ENCODE peak calls at places on chromosomes 11 and 22, in five cellular contexts. Z is tibial nerve, F is breast epithelium, T is GM12878, H is ovary. P is an unnamed sample.

GRCh38 chr11:8271106-8271886 is 7.6 kb upstream of the LMO1 start:
- DNase-seq in Z (no peak), F (no peak), T (no peak), H (no peak), P (peak)

GRCh38 chr11:27153136-27153535 is 112.5 kb downstream of the BBOX1 start:
- DNase-seq in Z (no peak), F (no peak), T (no peak), H (no peak), P (no peak)

GRCh38 chr22:46422896-46423295 is 87.4 kb downstream of the TRMU start:
- DNase-seq in Z (no peak), F (no peak), T (no peak), H (no peak), P (no peak)

GRCh38 chr11:9170450-9170849 is 79.1 kb upstream of the SCUBE2 start:
- DNase-seq in Z (no peak), F (no peak), T (no peak), H (no peak), P (no peak)

GRCh38 chr11:41716862-41717261 is 257.4 kb upstream of the LRRC4C start:
- DNase-seq in Z (no peak), F (no peak), T (no peak), H (no peak), P (no peak)

GRCh38 chr11:115709297-115709696 is 205.1 kb upstream of the CADM1 start:
- DNase-seq in Z (no peak), F (no peak), T (peak), H (no peak), P (no peak)

GRCh38 chr11:125245299-125245698 is 80.7 kb downstream of the PKNOX2 start:
- DNase-seq in Z (no peak), F (no peak), T (no peak), H (peak), P (peak)

GRCh38 chr11:16013242-16013641 is 343.1 kb downstream of the SOX6 start:
- DNase-seq in Z (no peak), F (no peak), T (no peak), H (no peak), P (no peak)

GRCh38 chr11:1450958-1451710 is 35.4 kb downstream of the MOB2 start:
- DNase-seq in Z (no peak), F (no peak), T (no peak), H (no peak), P (no peak)

GRCh38 chr11:617912-618682 is 2.3 kb upstream of the IRF7 start:
- DNase-seq in Z (no peak), F (no peak), T (no peak), H (no peak), P (no peak)

GRCh38 chr22:42937164-42937854 is 77.6 kb downstream of the PACSIN2 start:
- DNase-seq in Z (no peak), F (peak), T (no peak), H (no peak), P (peak)

GRCh38 chr11:75588067-75588481 is 26.0 kb downstream of the SERPINH1 start:
- DNase-seq in Z (no peak), F (no peak), T (no peak), H (no peak), P (no peak)

GRCh38 chr11:100328626-100329340 is 358.3 kb upstream of the ARHGAP42 start:
- DNase-seq in Z (no peak), F (no peak), T (no peak), H (no peak), P (no peak)

GRCh38 chr22:36756746-36757607 is 18.9 kb downstream of the IFT27 start:
- DNase-seq in Z (no peak), F (no peak), T (no peak), H (no peak), P (no peak)

GRCh38 chr22:35604671-35605457 is 12.3 kb downstream of the MB start:
- DNase-seq in Z (no peak), F (no peak), T (no peak), H (no peak), P (no peak)

GRCh38 chr22:43996170-43996980 is 27.7 kb upstream of the PARVB start:
- DNase-seq in Z (peak), F (no peak), T (peak), H (no peak), P (peak)

GRCh38 chr11:10725114-10725906 is 25.7 kb upstream of the CTR9 start:
- DNase-seq in Z (no peak), F (no peak), T (no peak), H (no peak), P (no peak)

GRCh38 chr22:22166941-22167713 is 77.5 kb upstream of the VPREB1 start:
- DNase-seq in Z (no peak), F (no peak), T (no peak), H (no peak), P (no peak)

DNA sequence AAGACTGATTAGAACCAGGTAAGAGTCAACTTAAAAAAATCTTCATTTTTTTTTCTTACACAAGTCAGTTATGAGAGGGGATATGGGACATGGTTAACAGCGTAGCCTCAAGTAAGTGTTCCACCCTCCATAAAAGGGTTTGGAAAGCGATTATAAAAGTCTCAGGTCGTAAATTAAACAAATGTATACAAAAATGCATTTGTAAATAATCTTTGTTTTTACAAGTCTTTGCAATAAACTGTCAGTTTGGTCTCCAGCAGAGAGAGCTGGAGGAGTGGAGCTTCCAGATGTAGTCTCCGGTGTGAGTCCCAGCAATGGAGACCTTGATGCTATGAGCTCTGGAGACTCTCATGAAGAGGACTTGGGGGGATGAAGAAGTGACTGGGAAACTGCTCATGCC is 99.8 kb upstream of the TP53AIP1 start:
- DNase-seq in Z (no peak), F (no peak), T (no peak), H (no peak), P (no peak)
- H3K27ac ChIP-seq in Z (no peak), F (no peak), T (no peak), H (no peak), P (no peak)

GRCh38 chr11:129896062-129896461 is 684 bp upstream of the NFRKB start:
- DNase-seq in Z (no peak), F (no peak), T (no peak), H (no peak), P (no peak)
- TF ChIP-seq POLR2A in Z (no peak), F (no peak), T (no peak), H (no peak), P (no peak)

GRCh38 chr11:35432464-35432863 is 13.1 kb upstream of the SLC1A2 start:
- DNase-seq in Z (no peak), F (no peak), T (no peak), H (no peak), P (no peak)

GRCh38 chr11:35433588-35433987 is 14.2 kb upstream of the SLC1A2 start:
- DNase-seq in Z (no peak), F (no peak), T (no peak), H (no peak), P (no peak)
- H3K27ac ChIP-seq in Z (no peak), F (no peak), T (no peak), H (no peak), P (no peak)

GRCh38 chr11:78188809-78189724 is at the start of gene USP35:
- DNase-seq in Z (no peak), F (no peak), T (no peak), H (no peak), P (no peak)

GRCh38 chr11:78187366-78188011 is 937 bp downstream of the KCTD21 start:
- DNase-seq in Z (no peak), F (no peak), T (no peak), H (no peak), P (no peak)

GRCh38 chr11:78190374-78190773 is 1.7 kb downstream of the USP35 start:
- DNase-seq in Z (no peak), F (no peak), T (peak), H (no peak), P (no peak)

GRCh38 chr11:78189851-78190250 is 1.1 kb downstream of the USP35 start:
- DNase-seq in Z (no peak), F (no peak), T (no peak), H (no peak), P (no peak)

GRCh38 chr11:78188012-78188808 is at the start of gene KCTD21:
- DNase-seq in Z (peak), F (peak), T (peak), H (peak), P (peak)
- TF ChIP-seq POLR2A in Z (peak), F (peak), T (peak), H (peak), P (peak)

GRCh38 chr22:25148149-25148691 is 51.4 kb upstream of the CRYBB3 start:
- DNase-seq in Z (no peak), F (peak), T (no peak), H (no peak), P (peak)
- H3K27ac ChIP-seq in Z (no peak), F (peak), T (no peak), H (no peak), P (peak)

DNA sequence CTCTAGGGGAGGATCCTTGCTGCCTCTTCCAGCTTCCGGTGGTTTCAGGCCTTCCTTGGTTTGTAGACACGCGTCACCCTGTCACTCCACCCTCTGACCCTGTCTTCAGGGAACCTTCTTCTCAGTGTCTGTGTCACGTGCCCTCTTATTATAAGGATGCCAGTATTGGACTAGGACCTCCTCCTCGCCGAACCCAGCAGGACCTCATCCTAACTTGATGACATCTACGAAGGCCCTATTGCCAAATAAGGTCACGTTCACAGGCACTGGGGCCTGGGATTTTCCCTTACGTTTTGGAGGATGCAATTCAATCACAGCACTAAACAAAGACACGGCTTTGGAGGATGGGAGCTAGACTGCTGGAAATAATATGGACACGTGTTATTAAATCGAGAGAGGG is 408.7 kb downstream of the BRD1 start:
- DNase-seq in Z (no peak), F (no peak), T (no peak), H (no peak), P (no peak)
- TF ChIP-seq POLR2A in Z (no peak), F (no peak), T (no peak), H (no peak), P (no peak)

DNA sequence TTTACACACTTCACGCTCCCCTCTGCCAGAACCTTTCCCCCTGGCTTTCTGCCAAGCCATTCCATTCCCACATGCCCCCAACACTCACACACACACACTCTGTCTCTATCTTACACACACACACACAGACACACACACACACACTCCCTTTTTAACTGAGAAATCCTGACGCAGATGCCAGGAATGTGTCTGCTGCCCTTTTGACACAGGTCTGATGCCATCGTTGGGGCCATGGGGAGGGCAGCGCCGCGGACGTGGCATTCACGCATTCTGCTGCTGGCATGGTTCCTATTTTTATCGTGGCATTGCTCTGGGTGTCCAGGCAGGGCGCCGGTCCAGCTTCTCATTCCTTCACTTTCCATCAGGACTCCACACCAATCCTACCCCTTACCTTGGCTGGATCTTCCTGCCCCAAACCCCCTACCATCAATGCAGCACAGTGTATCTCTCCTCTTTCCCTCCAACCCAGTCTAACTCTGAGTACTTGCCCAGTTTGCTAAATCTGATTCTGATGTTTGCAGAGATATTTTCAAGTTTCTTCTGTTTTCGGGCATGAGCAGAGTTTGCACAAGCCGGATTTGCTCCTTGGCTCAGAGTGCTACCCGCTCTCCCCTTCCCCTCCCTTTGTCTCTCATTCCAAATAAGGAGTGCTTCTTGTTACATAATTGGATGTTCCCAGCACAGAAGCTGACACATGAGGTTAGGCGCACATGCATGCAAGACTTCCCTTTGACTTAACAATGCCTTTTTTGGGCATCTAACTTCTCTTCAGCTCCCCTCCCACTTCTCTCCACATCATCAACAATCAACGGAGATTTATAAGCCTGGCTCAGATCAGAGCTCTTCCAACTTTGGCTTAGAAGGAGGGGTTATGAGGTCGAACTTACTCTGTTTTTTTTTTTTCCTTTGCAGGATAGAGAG is 18.8 kb downstream of the SNX19 start:
- DNase-seq in Z (peak), F (peak), T (no peak), H (peak), P (peak)
- H3K27ac ChIP-seq in Z (peak), F (peak), T (no peak), H (peak), P (peak)

GRCh38 chr11:14357843-14358728 is 897 bp downstream of the RRAS2 start:
- DNase-seq in Z (no peak), F (peak), T (no peak), H (peak), P (peak)
- TF ChIP-seq POLR2A in Z (no peak), F (no peak), T (no peak), H (no peak), P (no peak)

GRCh38 chr11:77704029-77704428 is 66.4 kb upstream of the CLNS1A start:
- DNase-seq in Z (no peak), F (no peak), T (no peak), H (no peak), P (no peak)

GRCh38 chr11:77710358-77710757 is 72.8 kb upstream of the CLNS1A start:
- DNase-seq in Z (no peak), F (no peak), T (no peak), H (no peak), P (no peak)

GRCh38 chr11:77705195-77705876 is 67.7 kb upstream of the CLNS1A start:
- DNase-seq in Z (no peak), F (no peak), T (no peak), H (no peak), P (no peak)

GRCh38 chr11:77705877-77706579 is 68.4 kb upstream of the CLNS1A start:
- DNase-seq in Z (no peak), F (no peak), T (no peak), H (no peak), P (no peak)
- H3K27ac ChIP-seq in Z (no peak), F (no peak), T (no peak), H (no peak), P (no peak)

GRCh38 chr22:19522190-19522880 is 1.9 kb downstream of the CLDN5 start:
- DNase-seq in Z (no peak), F (no peak), T (no peak), H (no peak), P (no peak)
- TF ChIP-seq POLR2A in Z (no peak), F (no peak), T (peak), H (no peak), P (no peak)

P was measured in uterus.